ENCODE peak calls at places on chromosome 12, in seven cellular contexts. F is IMR-90, V is H9, O is trophoblast cell, A is mesendoderm, C is neuronal stem cell, Z is H1. P is an unnamed sample.

GRCh38 chr12:70576341-70577282 is 60.6 kb downstream of the PTPRB start:
- DNase-seq in A (peak), C (peak), F (peak), Z (no peak), V (no peak), O (peak), P (peak)

GRCh38 chr12:118189761-118190181 is 53.8 kb downstream of the PEBP1 start:
- DNase-seq in A (peak), C (peak), F (peak), O (no peak), Z (peak), V (peak), P (peak)

GRCh38 chr12:85872497-85873091 is 1.5 kb upstream of the NTS start:
- DNase-seq in V (no peak), C (peak), O (no peak), A (peak), F (peak), Z (no peak), P (peak)

GRCh38 chr12:116263844-116264243 is 13.6 kb downstream of the MED13L start:
- DNase-seq in F (no peak), O (no peak), Z (no peak), V (no peak), C (no peak), A (peak), P (no peak)

GRCh38 chr12:111448266-111448830 is 42.6 kb downstream of the SH2B3 start:
- DNase-seq in Z (peak), C (no peak), V (no peak), F (no peak), A (peak), O (no peak), P (no peak)

GRCh38 chr12:89789862-89790261 is 81.2 kb upstream of the ATP2B1 start:
- DNase-seq in Z (no peak), C (no peak), O (peak), A (no peak), F (no peak), V (no peak), P (no peak)

GRCh38 chr12:59858508-59858907 is 262.7 kb downstream of the SLC16A7 start:
- DNase-seq in V (no peak), C (no peak), A (no peak), F (no peak), O (no peak), Z (no peak), P (no peak)

GRCh38 chr12:132711169-132711843 is 664 bp downstream of the PGAM5 start:
- DNase-seq in V (no peak), Z (peak), O (no peak), A (peak), F (peak), C (no peak), P (peak)

GRCh38 chr12:120356567-120357030 is 12.4 kb downstream of the MSI1 start:
- DNase-seq in V (peak), A (peak), C (peak), F (peak), Z (peak), O (peak), P (peak)

GRCh38 chr12:69435644-69436043 is 34.5 kb upstream of the FRS2 start:
- DNase-seq in A (no peak), O (no peak), F (peak), V (no peak), Z (no peak), C (no peak), P (no peak)

GRCh38 chr12:27337376-27337775 is 4.7 kb downstream of the BMAL2 start:
- DNase-seq in A (peak), C (no peak), Z (no peak), V (no peak), F (no peak), O (no peak), P (no peak)

GRCh38 chr12:88784166-88784565 is 203.9 kb upstream of the KITLG start:
- DNase-seq in F (no peak), Z (no peak), A (peak), V (no peak), C (no peak), O (no peak), P (no peak)

GRCh38 chr12:67442896-67443295 is 173.7 kb downstream of the CAND1 start:
- DNase-seq in O (no peak), A (no peak), Z (no peak), C (no peak), F (no peak), V (no peak), P (no peak)

GRCh38 chr12:67909091-67909531 is 80.1 kb upstream of the IFNG-AS1 start:
- DNase-seq in V (no peak), F (peak), O (peak), A (no peak), Z (no peak), C (no peak), P (peak)

GRCh38 chr12:91123236-91123635 is 11.9 kb upstream of the LUM start:
- DNase-seq in Z (no peak), C (no peak), O (no peak), V (no peak), A (no peak), F (peak), P (no peak)

GRCh38 chr12:117293510-117293909 is 67.9 kb downstream of the NOS1 start:
- DNase-seq in A (no peak), Z (no peak), O (no peak), F (no peak), V (no peak), C (no peak), P (no peak)

GRCh38 chr12:125092872-125093680 is 27.8 kb downstream of the AACS start:
- DNase-seq in F (peak), Z (no peak), V (peak), C (no peak), O (no peak), A (no peak), P (no peak)

GRCh38 chr12:42691991-42692557 is 102.5 kb upstream of the PRICKLE1 start:
- DNase-seq in Z (no peak), O (no peak), C (no peak), A (no peak), F (no peak), V (no peak), P (no peak)

GRCh38 chr12:88334271-88334670 is 192.2 kb downstream of the TMTC3 start:
- DNase-seq in F (peak), C (peak), V (no peak), O (peak), A (no peak), Z (no peak), P (peak)

GRCh38 chr12:123748661-123749060 is 13.4 kb upstream of the DNAH10 start:
- DNase-seq in C (no peak), F (peak), O (no peak), A (no peak), V (no peak), Z (no peak), P (no peak)

GRCh38 chr12:115456946-115457689 is 773.1 kb upstream of the TBX3 start:
- DNase-seq in O (no peak), Z (no peak), F (no peak), V (peak), C (no peak), A (peak), P (no peak)

GRCh38 chr12:92786045-92786444 is 83.3 kb downstream of the PLEKHG7 start:
- DNase-seq in O (no peak), Z (no peak), C (no peak), A (no peak), V (no peak), F (peak), P (peak)

GRCh38 chr12:96134200-96134599 is 60.0 kb upstream of the ELK3 start:
- DNase-seq in F (no peak), Z (no peak), A (no peak), C (no peak), O (no peak), V (no peak), P (no peak)

GRCh38 chr12:30795410-30795659 is 40.6 kb upstream of the CAPRIN2 start:
- DNase-seq in C (peak), O (no peak), Z (peak), V (no peak), F (no peak), A (no peak), P (no peak)

GRCh38 chr12:104448031-104448430 is 8.7 kb upstream of the CHST11 start:
- DNase-seq in Z (no peak), C (no peak), A (no peak), O (peak), F (no peak), V (no peak), P (no peak)

GRCh38 chr12:114131824-114132223 is 165.7 kb upstream of the RBM19 start:
- DNase-seq in O (no peak), V (peak), F (no peak), C (no peak), Z (no peak), A (peak), P (no peak)
- H2BK120ac ChIP-seq in O (no peak), V (no peak), F (no peak), C (no peak), Z (no peak), A (no peak), P (no peak)

DNA sequence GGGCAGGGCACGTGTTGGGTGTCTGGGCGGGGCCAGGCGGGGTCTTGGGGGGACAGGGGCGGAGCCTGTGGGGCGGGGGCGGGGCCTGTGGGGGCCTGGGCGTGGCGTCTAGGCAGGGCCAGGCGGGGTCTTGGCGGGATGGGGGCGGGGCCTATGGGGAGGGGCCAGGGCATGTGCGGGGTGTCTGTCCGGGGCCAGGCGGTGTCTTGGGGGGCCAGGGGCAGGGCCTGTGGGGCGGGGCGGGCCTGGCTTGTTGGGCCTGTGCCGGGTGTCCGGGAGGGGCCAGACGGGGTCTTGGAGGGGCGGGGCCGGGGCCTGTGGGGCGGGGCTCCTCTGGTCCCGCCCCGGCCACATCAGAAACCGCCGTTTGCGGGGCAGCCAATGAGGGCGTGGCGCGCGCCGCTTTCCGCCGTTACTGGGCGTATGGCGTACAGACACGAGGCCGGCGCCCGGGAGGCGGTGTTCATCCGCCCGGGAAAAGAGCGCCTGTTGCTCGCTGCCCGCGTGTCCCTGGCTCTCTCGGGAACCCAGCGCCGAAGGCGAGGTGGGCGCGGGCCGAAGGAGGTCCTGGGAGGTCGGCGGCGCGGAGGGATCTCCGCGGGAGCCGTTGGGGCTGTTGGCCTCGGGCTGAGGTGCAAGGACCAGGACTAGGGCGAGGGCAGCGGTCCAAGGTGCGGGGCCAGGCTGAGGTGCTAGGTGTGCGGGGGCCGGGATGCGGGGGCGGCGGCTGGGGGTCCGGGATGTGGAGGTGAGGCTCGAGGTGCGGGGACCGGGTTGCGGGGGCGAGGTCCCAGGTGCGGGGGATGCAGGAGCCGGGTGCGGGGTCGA is at the start of gene PIWIL1:
- DNase-seq in C (no peak), F (no peak), A (no peak), Z (no peak), O (no peak), V (no peak), P (no peak)
- H3K4ac ChIP-seq in C (no peak), F (no peak), A (no peak), Z (no peak), O (no peak), V (no peak), P (no peak)

GRCh38 chr12:46915861-46916260 is 90.1 kb upstream of the SLC38A4 start:
- DNase-seq in F (peak), Z (no peak), A (no peak), C (peak), O (no peak), V (no peak), P (peak)
- H2BK120ac ChIP-seq in F (no peak), Z (no peak), A (no peak), C (no peak), O (no peak), V (no peak), P (no peak)

GRCh38 chr12:121930862-121931261 is 12.5 kb downstream of the CFAP251 start:
- DNase-seq in A (no peak), Z (no peak), F (no peak), V (no peak), O (no peak), C (no peak), P (no peak)

GRCh38 chr12:121926874-121927706 is 8.7 kb downstream of the CFAP251 start:
- DNase-seq in V (no peak), O (no peak), C (no peak), Z (no peak), F (no peak), A (peak), P (no peak)

GRCh38 chr12:121927798-121928197 is 9.4 kb downstream of the CFAP251 start:
- DNase-seq in A (no peak), O (no peak), V (no peak), C (no peak), F (no peak), Z (no peak), P (no peak)

GRCh38 chr12:121921106-121921505 is 2.7 kb downstream of the CFAP251 start:
- DNase-seq in V (no peak), O (no peak), F (no peak), C (no peak), A (no peak), Z (no peak), P (no peak)

DNA sequence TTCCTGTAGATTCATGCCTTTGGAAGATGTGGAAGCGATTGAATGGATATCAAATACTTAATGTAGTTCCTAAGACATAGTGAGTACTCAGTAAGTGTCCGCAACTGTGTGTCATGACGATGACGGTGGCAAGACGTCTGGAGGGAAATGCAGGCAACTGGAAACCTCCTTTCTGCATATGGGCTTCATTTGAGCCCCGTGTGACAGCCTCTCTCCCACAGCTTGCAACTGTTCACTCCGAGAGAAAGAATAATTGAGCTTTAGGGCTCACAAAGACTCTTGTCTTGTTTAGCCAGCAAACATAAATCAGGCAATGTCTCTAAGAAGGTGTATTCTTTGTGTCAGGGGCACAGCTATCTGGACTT is 7.0 kb downstream of the CFAP251 start:
- DNase-seq in O (peak), C (no peak), F (peak), A (no peak), Z (no peak), V (no peak), P (peak)
- H3K4ac ChIP-seq in O (no peak), C (no peak), F (peak), A (no peak), Z (no peak), V (no peak), P (peak)

GRCh38 chr12:57012600-57013465 is 3.5 kb downstream of the TAC3 start:
- DNase-seq in O (no peak), C (no peak), F (no peak), Z (no peak), V (no peak), A (peak), P (no peak)

GRCh38 chr12:57008113-57008687 is 1.9 kb upstream of the ZBTB39 start:
- DNase-seq in Z (no peak), C (peak), O (no peak), A (peak), F (peak), V (no peak), P (peak)

GRCh38 chr12:57009949-57010626 is 3.7 kb upstream of the ZBTB39 start:
- DNase-seq in F (no peak), Z (no peak), V (no peak), C (no peak), O (no peak), A (no peak), P (no peak)

GRCh38 chr12:57011438-57012424 is 4.6 kb downstream of the TAC3 start:
- DNase-seq in O (peak), F (no peak), A (no peak), V (no peak), Z (no peak), C (no peak), P (no peak)

GRCh38 chr12:57010627-57011224 is 4.4 kb upstream of the ZBTB39 start:
- DNase-seq in Z (no peak), C (no peak), V (no peak), A (no peak), F (no peak), O (no peak), P (no peak)
- H2BK120ac ChIP-seq in Z (no peak), C (no peak), V (no peak), A (no peak), F (no peak), O (no peak), P (no peak)

GRCh38 chr12:121649403-121649802 is 20.1 kb downstream of the MORN3 start:
- DNase-seq in C (no peak), Z (no peak), A (no peak), F (no peak), O (no peak), V (no peak), P (no peak)
- H3K4ac ChIP-seq in C (no peak), Z (no peak), A (no peak), F (no peak), O (no peak), V (no peak), P (no peak)

DNA sequence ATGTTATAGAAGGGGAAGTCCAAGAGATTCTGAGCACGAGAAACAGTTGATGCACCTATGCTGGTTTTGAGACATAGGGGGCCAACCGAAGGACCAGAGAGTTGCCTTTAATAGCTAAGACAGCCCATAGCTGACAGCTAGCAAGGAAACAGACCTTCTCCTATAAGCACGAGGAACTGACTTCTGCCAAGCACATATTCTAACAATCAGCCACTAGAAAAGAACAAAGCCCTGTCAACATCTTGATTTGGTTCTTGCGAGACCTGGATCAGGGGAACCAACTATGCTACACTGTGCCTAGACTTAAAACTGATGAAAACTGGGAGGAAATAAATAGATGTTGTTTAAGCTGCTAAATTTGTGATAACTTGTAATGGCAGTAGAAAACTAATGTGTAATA is 785.6 kb downstream of the TMTC2 start:
- DNase-seq in F (no peak), A (no peak), V (no peak), O (no peak), C (no peak), Z (no peak), P (no peak)
- H2BK120ac ChIP-seq in F (no peak), A (no peak), V (no peak), O (no peak), C (no peak), Z (no peak), P (no peak)

GRCh38 chr12:16385779-16386646 is 38.6 kb downstream of the MGST1 start:
- DNase-seq in V (peak), O (no peak), C (peak), Z (no peak), F (peak), A (peak), P (peak)
- H3K4ac ChIP-seq in V (no peak), O (no peak), C (no peak), Z (no peak), F (no peak), A (no peak), P (no peak)

DNA sequence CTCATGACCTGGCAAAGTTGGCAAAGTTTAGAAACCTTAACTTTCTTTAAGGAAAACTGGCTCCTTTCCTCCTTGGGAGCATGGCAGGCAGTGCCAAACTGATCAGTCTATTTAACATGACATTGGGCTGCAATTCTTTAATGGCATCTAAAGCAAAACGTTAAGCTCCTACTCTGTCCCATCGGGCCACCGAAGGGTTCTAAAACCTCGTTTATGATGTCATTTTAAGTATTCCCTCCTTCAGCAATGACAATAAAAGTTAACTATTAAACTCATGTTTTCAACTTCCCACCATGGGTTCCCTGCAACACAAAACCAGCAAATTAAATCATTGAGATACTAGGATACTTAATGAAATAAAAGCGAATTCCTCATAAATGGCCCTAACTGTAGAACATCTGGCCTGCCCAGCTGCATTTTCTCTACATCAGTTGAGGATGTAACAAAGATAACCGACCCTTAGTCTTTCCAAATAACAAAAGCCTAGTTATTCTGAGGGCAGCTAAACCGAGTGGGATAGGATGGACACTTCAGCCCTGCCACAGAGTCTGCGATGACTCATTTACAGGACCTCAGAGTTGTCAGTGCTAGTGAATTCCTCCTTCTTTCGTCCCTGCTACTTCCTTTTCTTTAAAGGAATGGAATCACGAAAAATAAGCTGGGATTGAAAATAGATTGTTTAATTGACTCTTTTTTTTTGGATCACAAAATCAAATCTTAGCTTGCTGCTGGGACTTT is 34.5 kb upstream of the RIC8B start:
- DNase-seq in A (peak), F (peak), O (peak), C (no peak), V (no peak), Z (no peak), P (peak)
- H2BK120ac ChIP-seq in A (no peak), F (no peak), O (no peak), C (no peak), V (no peak), Z (no peak), P (no peak)

P was measured in mesenchymal stem cell.